ENCODE peak calls at places on chromosomes 6 and 20, in seven cellular contexts. One of them, this sample, is unnamed.

GRCh38 chr6:18491303-18492090 is 104.3 kb downstream of the RNF144B start:
- DNase-seq in RPMI8226: no peak
- DNase-seq in AG04450: no peak
- DNase-seq in GM13977: no peak
- DNase-seq in SHP77: no peak
- DNase-seq in COR-L47: no peak
- DNase-seq in ascending aorta: no peak
- DNase-seq in this sample: no peak

GRCh38 chr6:109362102-109362884 is 20.0 kb downstream of the CD164 start:
- DNase-seq in RPMI8226: no peak
- DNase-seq in GM13977: no peak
- DNase-seq in ascending aorta: no peak
- DNase-seq in SHP77: no peak
- DNase-seq in AG04450: no peak
- DNase-seq in COR-L47: no peak
- DNase-seq in this sample: no peak

GRCh38 chr6:54366647-54367327 is 58.5 kb downstream of the TINAG start:
- DNase-seq in GM13977: no peak
- DNase-seq in COR-L47: no peak
- DNase-seq in AG04450: no peak
- DNase-seq in ascending aorta: no peak
- DNase-seq in SHP77: no peak
- DNase-seq in RPMI8226: no peak
- DNase-seq in this sample: no peak

GRCh38 chr6:75149253-75149652 is 56.6 kb downstream of the COL12A1 start:
- DNase-seq in ascending aorta: no peak
- DNase-seq in AG04450: no peak
- DNase-seq in SHP77: no peak
- DNase-seq in RPMI8226: no peak
- DNase-seq in GM13977: no peak
- DNase-seq in COR-L47: no peak
- DNase-seq in this sample: no peak

GRCh38 chr6:135289816-135290215 is 108.7 kb downstream of the MYB start:
- DNase-seq in COR-L47: no peak
- DNase-seq in SHP77: no peak
- DNase-seq in AG04450: no peak
- DNase-seq in GM13977: no peak
- DNase-seq in ascending aorta: no peak
- DNase-seq in RPMI8226: no peak
- DNase-seq in this sample: no peak

GRCh38 chr20:58271596-58272460 is 37.7 kb upstream of the RAB22A start:
- DNase-seq in SHP77: no peak
- DNase-seq in RPMI8226: no peak
- DNase-seq in GM13977: peak
- DNase-seq in COR-L47: no peak
- DNase-seq in ascending aorta: no peak
- DNase-seq in AG04450: peak
- DNase-seq in this sample: no peak

GRCh38 chr6:148758492-148758891 is 11.7 kb downstream of the UST start:
- DNase-seq in AG04450: no peak
- DNase-seq in SHP77: no peak
- DNase-seq in GM13977: peak
- DNase-seq in COR-L47: no peak
- DNase-seq in RPMI8226: peak
- DNase-seq in ascending aorta: no peak
- DNase-seq in this sample: no peak

GRCh38 chr20:46999821-47000465 is 105.3 kb downstream of the EYA2 start:
- DNase-seq in ascending aorta: no peak
- DNase-seq in GM13977: no peak
- DNase-seq in SHP77: peak
- DNase-seq in COR-L47: no peak
- DNase-seq in RPMI8226: no peak
- DNase-seq in AG04450: no peak
- DNase-seq in this sample: no peak

GRCh38 chr6:149157126-149157525 is 160.4 kb upstream of the TAB2 start:
- DNase-seq in SHP77: no peak
- DNase-seq in RPMI8226: no peak
- DNase-seq in GM13977: no peak
- DNase-seq in AG04450: no peak
- DNase-seq in ascending aorta: no peak
- DNase-seq in COR-L47: no peak
- DNase-seq in this sample: no peak

GRCh38 chr6:53979468-53980067 is 131.7 kb upstream of the MLIP start:
- DNase-seq in GM13977: peak
- DNase-seq in SHP77: peak
- DNase-seq in COR-L47: peak
- DNase-seq in ascending aorta: no peak
- DNase-seq in AG04450: no peak
- DNase-seq in RPMI8226: peak
- DNase-seq in this sample: peak

GRCh38 chr6:55665224-55665587 is 86.2 kb upstream of the HMGCLL1 start:
- DNase-seq in ascending aorta: no peak
- DNase-seq in COR-L47: no peak
- DNase-seq in RPMI8226: no peak
- DNase-seq in GM13977: no peak
- DNase-seq in AG04450: no peak
- DNase-seq in SHP77: no peak
- DNase-seq in this sample: no peak

GRCh38 chr6:6676910-6677441 is 88.5 kb downstream of the LY86 start:
- DNase-seq in RPMI8226: peak
- DNase-seq in COR-L47: peak
- DNase-seq in SHP77: peak
- DNase-seq in AG04450: peak
- DNase-seq in GM13977: peak
- DNase-seq in ascending aorta: no peak
- DNase-seq in this sample: peak

This sample was measured in testis.